ENCODE peak calls at places on chromosomes 12 and 14, in six cellular contexts. X is CD8-positive, alpha-beta memory T cell; J is upper lobe of left lung; C is OCI-LY7; N is IMR-90; H is lung. A is an unnamed sample.

GRCh38 chr12:88703790-88704189 is 123.5 kb upstream of the KITLG start:
- DNase-seq in J (no peak), H (no peak), C (no peak), X (no peak), N (no peak), A (no peak)

GRCh38 chr14:95156153-95156764 is 1.1 kb downstream of the DICER1 start:
- DNase-seq in N (peak), X (no peak), J (no peak), H (no peak), C (peak), A (peak)

GRCh38 chr12:113247123-113248045 is 26.1 kb downstream of the TPCN1 start:
- DNase-seq in H (no peak), N (peak), J (peak), C (no peak), X (no peak), A (peak)

GRCh38 chr12:66335746-66336145 is 33.5 kb downstream of the HELB start:
- DNase-seq in H (no peak), X (no peak), N (no peak), J (no peak), C (no peak), A (no peak)

GRCh38 chr12:19220205-19220604 is 90.7 kb downstream of the PLEKHA5 start:
- DNase-seq in X (no peak), J (no peak), C (no peak), H (no peak), N (peak), A (peak)

GRCh38 chr12:112116232-112117060 is 7.9 kb upstream of the NAA25 start:
- DNase-seq in C (peak), N (peak), J (peak), X (no peak), H (peak), A (peak)

GRCh38 chr12:54215990-54216579 is 27.3 kb upstream of the SMUG1 start:
- DNase-seq in H (no peak), C (peak), J (no peak), X (peak), N (no peak), A (peak)

GRCh38 chr14:55000381-55000780 is 26.5 kb downstream of the WDHD1 start:
- DNase-seq in H (no peak), J (no peak), X (no peak), N (peak), C (no peak), A (no peak)

GRCh38 chr14:35741345-35742031 is 67.6 kb downstream of the RALGAPA1 start:
- DNase-seq in H (no peak), N (no peak), X (no peak), J (no peak), C (no peak), A (no peak)

GRCh38 chr14:101174980-101175606 is 271.6 kb upstream of the RTL1 start:
- DNase-seq in C (no peak), N (no peak), X (no peak), H (no peak), J (no peak), A (peak)

GRCh38 chr14:71137536-71138235 is 230.4 kb downstream of the PCNX1 start:
- DNase-seq in C (no peak), N (no peak), X (no peak), H (no peak), J (no peak), A (no peak)

GRCh38 chr12:127174881-127175280 is 1092.1 kb upstream of the TMEM132C start:
- DNase-seq in N (no peak), C (no peak), X (no peak), J (no peak), H (no peak), A (no peak)

GRCh38 chr12:47088021-47088944 is 8.5 kb upstream of the AMIGO2 start:
- DNase-seq in X (no peak), J (no peak), N (peak), C (no peak), H (no peak), A (peak)

GRCh38 chr14:30906752-30907658 is 32.6 kb downstream of the COCH start:
- DNase-seq in X (no peak), N (peak), C (peak), J (no peak), H (no peak), A (no peak)

GRCh38 chr12:94942663-94943062 is 60.8 kb downstream of the NDUFA12 start:
- DNase-seq in C (no peak), N (no peak), X (no peak), H (no peak), J (no peak), A (no peak)

GRCh38 chr12:45518516-45519235 is 210.8 kb upstream of the ARID2 start:
- DNase-seq in J (no peak), C (no peak), X (peak), H (no peak), N (no peak), A (peak)

GRCh38 chr14:51507556-51508511 is 143.9 kb upstream of the FRMD6 start:
- DNase-seq in X (no peak), J (no peak), C (no peak), N (peak), H (peak), A (peak)

GRCh38 chr12:109542014-109542413 is 31.3 kb downstream of the MMAB start:
- DNase-seq in N (peak), C (no peak), X (no peak), J (no peak), H (no peak), A (peak)

GRCh38 chr12:113402586-113403260 is 964 bp downstream of the SDS start:
- DNase-seq in J (no peak), C (no peak), X (no peak), H (no peak), N (no peak), A (no peak)

GRCh38 chr12:91722072-91722471 is 423.6 kb downstream of the BTG1 start:
- DNase-seq in J (no peak), C (no peak), H (no peak), X (no peak), N (no peak), A (no peak)

GRCh38 chr14:54257424-54257823 is 139.4 kb upstream of the CDKN3 start:
- DNase-seq in H (no peak), J (no peak), C (no peak), N (no peak), X (no peak), A (no peak)

GRCh38 chr12:53492830-53493609 is 6.2 kb downstream of the MAP3K12 start:
- DNase-seq in C (peak), N (peak), J (peak), H (peak), X (peak), A (peak)

GRCh38 chr14:23693252-23693775 is 57.1 kb downstream of the DHRS2 start:
- DNase-seq in H (no peak), C (no peak), X (no peak), N (no peak), J (no peak), A (no peak)

GRCh38 chr12:20445693-20446092 is 77.4 kb downstream of the PDE3A start:
- DNase-seq in H (no peak), J (no peak), X (no peak), N (peak), C (no peak), A (no peak)

GRCh38 chr12:100741084-100741711 is 53.4 kb upstream of the ANO4 start:
- DNase-seq in C (peak), N (peak), J (no peak), X (no peak), H (no peak), A (peak)

GRCh38 chr12:38823743-38824142 is 81.6 kb downstream of the CPNE8 start:
- DNase-seq in X (no peak), C (no peak), N (no peak), H (no peak), J (no peak), A (no peak)

GRCh38 chr12:3097186-3097804 is 20.1 kb downstream of the TSPAN9 start:
- DNase-seq in X (no peak), H (peak), C (no peak), N (peak), J (peak), A (peak)

GRCh38 chr12:19307451-19307850 is 131.8 kb upstream of the AEBP2 start:
- DNase-seq in H (no peak), X (no peak), C (no peak), J (no peak), N (no peak), A (no peak)

GRCh38 chr14:24943024-24943423 is 106.9 kb downstream of the STXBP6 start:
- DNase-seq in H (no peak), N (no peak), X (no peak), C (no peak), J (no peak), A (no peak)

GRCh38 chr12:5441497-5442236 is 9.8 kb downstream of the NTF3 start:
- DNase-seq in X (no peak), N (peak), C (no peak), J (no peak), H (no peak), A (no peak)

GRCh38 chr12:50612882-50613281 is 108.1 kb downstream of the DIP2B start:
- DNase-seq in C (no peak), H (no peak), N (no peak), X (no peak), J (no peak), A (no peak)

GRCh38 chr12:65643171-65643570 is 181.1 kb upstream of the HMGA2 start:
- DNase-seq in J (no peak), H (no peak), N (no peak), X (no peak), C (no peak), A (no peak)

DNA sequence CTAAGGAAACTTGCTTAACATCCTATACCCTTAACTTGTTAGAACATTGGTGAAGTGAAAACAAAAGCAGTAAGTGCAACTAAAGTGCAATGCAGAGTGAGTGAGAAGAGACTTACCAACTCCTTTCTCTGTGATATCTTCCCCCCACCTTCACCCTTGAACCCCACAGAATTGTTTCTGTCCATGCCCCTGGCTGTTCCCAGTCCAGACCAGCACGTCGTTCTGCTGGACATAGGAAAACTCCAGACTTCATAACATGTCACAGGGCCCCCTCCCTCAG is 91.9 kb downstream of the DAD1 start:
- DNase-seq in X (no peak), C (no peak), J (no peak), N (no peak), H (no peak), A (no peak)
- H3K4me3 ChIP-seq in X (peak), C (no peak), J (no peak), N (no peak), H (no peak), A (no peak)

GRCh38 chr12:52151859-52152783 is 39.7 kb downstream of the KRT80 start:
- DNase-seq in J (peak), X (peak), C (peak), H (peak), N (peak), A (peak)
- H3K4me3 ChIP-seq in J (peak), X (no peak), C (no peak), H (no peak), N (peak), A (peak)

GRCh38 chr14:64755661-64756265 is 51.5 kb downstream of the PLEKHG3 start:
- DNase-seq in H (no peak), C (no peak), X (peak), N (peak), J (no peak), A (no peak)
- H3K4me3 ChIP-seq in H (no peak), C (no peak), X (no peak), N (no peak), J (no peak), A (no peak)

GRCh38 chr12:89706551-89707348 is 1.9 kb downstream of the ATP2B1 start:
- DNase-seq in X (peak), J (peak), C (peak), H (no peak), N (peak), A (peak)
- H3K4me3 ChIP-seq in X (peak), J (peak), C (peak), H (no peak), N (peak), A (peak)